ENCODE peak calls at places on chromosomes 12 and 14, in eight cellular contexts. One of them, this sample, is unnamed.
A peak's percentile ranks its signal among the peaks of the same experiment; 100 is the strongest.

GRCh38 chr14:26123459-26123858 is 474.4 kb downstream of the NOVA1 start:
- DNase-seq in A673: no peak
- DNase-seq in stimulated activated CD8-positive, alpha-beta memory T cell treated with anti-CD3 and anti-CD28 coated beads, Interleukin-15, amount 100 ng/mL, for 1 hour: no peak
- DNase-seq in ascending aorta: no peak
- DNase-seq in activated CD4-positive, alpha-beta T cell treated with anti-CD3 and anti-CD28 coated beads, Interleukin-2, amount 50 U/mL, for 48 hours: no peak
- DNase-seq in cardiac muscle cell: no peak
- DNase-seq in RCC 7860: no peak
- DNase-seq in pancreas: no peak
- DNase-seq in this sample: no peak

GRCh38 chr14:94048676-94049624 is 22.8 kb downstream of the OTUB2 start:
- DNase-seq in pancreas: no peak
- DNase-seq in RCC 7860: no peak
- DNase-seq in ascending aorta: peak; percentile 59
- DNase-seq in cardiac muscle cell: no peak
- DNase-seq in A673: peak; percentile 84
- DNase-seq in stimulated activated CD8-positive, alpha-beta memory T cell treated with anti-CD3 and anti-CD28 coated beads, Interleukin-15, amount 100 ng/mL, for 1 hour: no peak
- DNase-seq in activated CD4-positive, alpha-beta T cell treated with anti-CD3 and anti-CD28 coated beads, Interleukin-2, amount 50 U/mL, for 48 hours: no peak
- DNase-seq in this sample: no peak

GRCh38 chr12:59651230-59651920 is 55.5 kb downstream of the SLC16A7 start:
- DNase-seq in ascending aorta: no peak
- DNase-seq in RCC 7860: peak; percentile 69
- DNase-seq in activated CD4-positive, alpha-beta T cell treated with anti-CD3 and anti-CD28 coated beads, Interleukin-2, amount 50 U/mL, for 48 hours: no peak
- DNase-seq in pancreas: no peak
- DNase-seq in stimulated activated CD8-positive, alpha-beta memory T cell treated with anti-CD3 and anti-CD28 coated beads, Interleukin-15, amount 100 ng/mL, for 1 hour: no peak
- DNase-seq in cardiac muscle cell: peak; percentile 21
- DNase-seq in A673: no peak
- DNase-seq in this sample: no peak

GRCh38 chr12:22105542-22105941 is 59.5 kb downstream of the CMAS start:
- DNase-seq in A673: no peak
- DNase-seq in stimulated activated CD8-positive, alpha-beta memory T cell treated with anti-CD3 and anti-CD28 coated beads, Interleukin-15, amount 100 ng/mL, for 1 hour: no peak
- DNase-seq in cardiac muscle cell: no peak
- DNase-seq in RCC 7860: no peak
- DNase-seq in activated CD4-positive, alpha-beta T cell treated with anti-CD3 and anti-CD28 coated beads, Interleukin-2, amount 50 U/mL, for 48 hours: no peak
- DNase-seq in pancreas: no peak
- DNase-seq in ascending aorta: no peak
- DNase-seq in this sample: no peak

GRCh38 chr12:2156333-2156732 is 103.5 kb downstream of the CACNA1C start:
- DNase-seq in pancreas: no peak
- DNase-seq in RCC 7860: no peak
- DNase-seq in activated CD4-positive, alpha-beta T cell treated with anti-CD3 and anti-CD28 coated beads, Interleukin-2, amount 50 U/mL, for 48 hours: no peak
- DNase-seq in ascending aorta: no peak
- DNase-seq in A673: no peak
- DNase-seq in cardiac muscle cell: no peak
- DNase-seq in stimulated activated CD8-positive, alpha-beta memory T cell treated with anti-CD3 and anti-CD28 coated beads, Interleukin-15, amount 100 ng/mL, for 1 hour: no peak
- DNase-seq in this sample: no peak

GRCh38 chr12:85894653-85895052 is 20.6 kb downstream of the NTS start:
- DNase-seq in A673: no peak
- DNase-seq in stimulated activated CD8-positive, alpha-beta memory T cell treated with anti-CD3 and anti-CD28 coated beads, Interleukin-15, amount 100 ng/mL, for 1 hour: no peak
- DNase-seq in cardiac muscle cell: no peak
- DNase-seq in ascending aorta: no peak
- DNase-seq in pancreas: no peak
- DNase-seq in RCC 7860: no peak
- DNase-seq in activated CD4-positive, alpha-beta T cell treated with anti-CD3 and anti-CD28 coated beads, Interleukin-2, amount 50 U/mL, for 48 hours: no peak
- DNase-seq in this sample: no peak

GRCh38 chr12:107570721-107571120 is 114.9 kb upstream of the PWP1 start:
- DNase-seq in cardiac muscle cell: peak; percentile 17
- DNase-seq in ascending aorta: no peak
- DNase-seq in pancreas: no peak
- DNase-seq in A673: peak; percentile 26
- DNase-seq in activated CD4-positive, alpha-beta T cell treated with anti-CD3 and anti-CD28 coated beads, Interleukin-2, amount 50 U/mL, for 48 hours: no peak
- DNase-seq in RCC 7860: no peak
- DNase-seq in stimulated activated CD8-positive, alpha-beta memory T cell treated with anti-CD3 and anti-CD28 coated beads, Interleukin-15, amount 100 ng/mL, for 1 hour: no peak
- DNase-seq in this sample: no peak

GRCh38 chr12:76519538-76519937 is 40.0 kb downstream of the OSBPL8 start:
- DNase-seq in A673: no peak
- DNase-seq in ascending aorta: no peak
- DNase-seq in RCC 7860: no peak
- DNase-seq in activated CD4-positive, alpha-beta T cell treated with anti-CD3 and anti-CD28 coated beads, Interleukin-2, amount 50 U/mL, for 48 hours: no peak
- DNase-seq in pancreas: no peak
- DNase-seq in stimulated activated CD8-positive, alpha-beta memory T cell treated with anti-CD3 and anti-CD28 coated beads, Interleukin-15, amount 100 ng/mL, for 1 hour: no peak
- DNase-seq in cardiac muscle cell: peak; percentile 26
- DNase-seq in this sample: peak; percentile 10

GRCh38 chr12:114165921-114166320 is 199.8 kb upstream of the RBM19 start:
- DNase-seq in ascending aorta: no peak
- DNase-seq in pancreas: no peak
- DNase-seq in stimulated activated CD8-positive, alpha-beta memory T cell treated with anti-CD3 and anti-CD28 coated beads, Interleukin-15, amount 100 ng/mL, for 1 hour: no peak
- DNase-seq in activated CD4-positive, alpha-beta T cell treated with anti-CD3 and anti-CD28 coated beads, Interleukin-2, amount 50 U/mL, for 48 hours: no peak
- DNase-seq in RCC 7860: no peak
- DNase-seq in A673: no peak
- DNase-seq in cardiac muscle cell: peak; percentile 18
- DNase-seq in this sample: no peak

GRCh38 chr14:69034612-69035262 is 55.6 kb upstream of the ACTN1 start:
- DNase-seq in RCC 7860: no peak
- DNase-seq in ascending aorta: no peak
- DNase-seq in stimulated activated CD8-positive, alpha-beta memory T cell treated with anti-CD3 and anti-CD28 coated beads, Interleukin-15, amount 100 ng/mL, for 1 hour: no peak
- DNase-seq in pancreas: no peak
- DNase-seq in cardiac muscle cell: peak; percentile 62
- DNase-seq in A673: no peak
- DNase-seq in activated CD4-positive, alpha-beta T cell treated with anti-CD3 and anti-CD28 coated beads, Interleukin-2, amount 50 U/mL, for 48 hours: no peak
- DNase-seq in this sample: no peak

GRCh38 chr14:43786066-43786762 is 720.9 kb downstream of the FSCB start:
- DNase-seq in RCC 7860: no peak
- DNase-seq in activated CD4-positive, alpha-beta T cell treated with anti-CD3 and anti-CD28 coated beads, Interleukin-2, amount 50 U/mL, for 48 hours: no peak
- DNase-seq in stimulated activated CD8-positive, alpha-beta memory T cell treated with anti-CD3 and anti-CD28 coated beads, Interleukin-15, amount 100 ng/mL, for 1 hour: no peak
- DNase-seq in ascending aorta: no peak
- DNase-seq in A673: no peak
- DNase-seq in pancreas: no peak
- DNase-seq in cardiac muscle cell: no peak
- DNase-seq in this sample: no peak

GRCh38 chr12:113948151-113948914 is 17.8 kb downstream of the RBM19 start:
- DNase-seq in RCC 7860: no peak
- DNase-seq in stimulated activated CD8-positive, alpha-beta memory T cell treated with anti-CD3 and anti-CD28 coated beads, Interleukin-15, amount 100 ng/mL, for 1 hour: no peak
- DNase-seq in cardiac muscle cell: no peak
- DNase-seq in pancreas: no peak
- DNase-seq in activated CD4-positive, alpha-beta T cell treated with anti-CD3 and anti-CD28 coated beads, Interleukin-2, amount 50 U/mL, for 48 hours: no peak
- DNase-seq in ascending aorta: no peak
- DNase-seq in A673: no peak
- DNase-seq in this sample: no peak

GRCh38 chr12:57094194-57095160 is 5.6 kb downstream of the NAB2 start:
- DNase-seq in cardiac muscle cell: no peak
- DNase-seq in pancreas: no peak
- DNase-seq in activated CD4-positive, alpha-beta T cell treated with anti-CD3 and anti-CD28 coated beads, Interleukin-2, amount 50 U/mL, for 48 hours: no peak
- DNase-seq in A673: no peak
- DNase-seq in RCC 7860: no peak
- DNase-seq in stimulated activated CD8-positive, alpha-beta memory T cell treated with anti-CD3 and anti-CD28 coated beads, Interleukin-15, amount 100 ng/mL, for 1 hour: no peak
- DNase-seq in ascending aorta: no peak
- DNase-seq in this sample: no peak